ENCODE peak calls at places on chromosome 1, in six cellular contexts. One of them, this sample, is unnamed. For H3K4me1, the result is how much of the 10 kb centered on the place peaks cover.

GRCh38 chr1:35047188-35047858 is 15.6 kb upstream of the ZMYM6 start:
- DNase-seq in left ventricle myocardium inferior: no peak
- DNase-seq in CD4-positive, alpha-beta memory T cell: no peak
- DNase-seq in heart left ventricle: no peak
- DNase-seq in cardiac muscle cell: no peak
- DNase-seq in CD8-positive, alpha-beta T cell: no peak
- DNase-seq in this sample: no peak

GRCh38 chr1:8520483-8520966 is 202.6 kb downstream of the SLC45A1 start:
- DNase-seq in left ventricle myocardium inferior: no peak
- DNase-seq in CD4-positive, alpha-beta memory T cell: no peak
- DNase-seq in cardiac muscle cell: no peak
- DNase-seq in heart left ventricle: no peak
- DNase-seq in CD8-positive, alpha-beta T cell: no peak
- DNase-seq in this sample: no peak

GRCh38 chr1:89865498-89866385 is 44.9 kb downstream of the LRRC8D start:
- DNase-seq in CD4-positive, alpha-beta memory T cell: no peak
- DNase-seq in heart left ventricle: no peak
- DNase-seq in cardiac muscle cell: no peak
- DNase-seq in CD8-positive, alpha-beta T cell: no peak
- DNase-seq in left ventricle myocardium inferior: no peak
- DNase-seq in this sample: no peak

GRCh38 chr1:77018386-77019156 is 151.3 kb downstream of the ST6GALNAC5 start:
- DNase-seq in left ventricle myocardium inferior: no peak
- DNase-seq in CD8-positive, alpha-beta T cell: no peak
- DNase-seq in CD4-positive, alpha-beta memory T cell: no peak
- DNase-seq in cardiac muscle cell: no peak
- DNase-seq in heart left ventricle: no peak
- DNase-seq in this sample: no peak

GRCh38 chr1:207316141-207316540 is 5.3 kb upstream of the CD55 start:
- DNase-seq in left ventricle myocardium inferior: no peak
- DNase-seq in cardiac muscle cell: no peak
- DNase-seq in CD4-positive, alpha-beta memory T cell: no peak
- DNase-seq in heart left ventricle: no peak
- DNase-seq in CD8-positive, alpha-beta T cell: no peak
- DNase-seq in this sample: no peak

GRCh38 chr1:29650041-29650400 is 413.7 kb downstream of the PTPRU start:
- DNase-seq in left ventricle myocardium inferior: no peak
- DNase-seq in cardiac muscle cell: no peak
- DNase-seq in CD4-positive, alpha-beta memory T cell: no peak
- DNase-seq in heart left ventricle: no peak
- DNase-seq in CD8-positive, alpha-beta T cell: no peak
- DNase-seq in this sample: no peak

GRCh38 chr1:90347366-90347765 is 352.5 kb downstream of the ZNF326 start:
- DNase-seq in cardiac muscle cell: no peak
- DNase-seq in heart left ventricle: no peak
- DNase-seq in CD4-positive, alpha-beta memory T cell: no peak
- DNase-seq in left ventricle myocardium inferior: no peak
- DNase-seq in CD8-positive, alpha-beta T cell: no peak
- DNase-seq in this sample: no peak

GRCh38 chr1:214993419-214993818 is 89.1 kb upstream of the KCNK2 start:
- DNase-seq in cardiac muscle cell: no peak
- DNase-seq in CD8-positive, alpha-beta T cell: no peak
- DNase-seq in heart left ventricle: no peak
- DNase-seq in CD4-positive, alpha-beta memory T cell: no peak
- DNase-seq in left ventricle myocardium inferior: no peak
- DNase-seq in this sample: no peak

GRCh38 chr1:209250970-209251636 is 332.4 kb upstream of the CAMK1G start:
- DNase-seq in cardiac muscle cell: no peak
- DNase-seq in left ventricle myocardium inferior: no peak
- DNase-seq in CD4-positive, alpha-beta memory T cell: no peak
- DNase-seq in heart left ventricle: no peak
- DNase-seq in CD8-positive, alpha-beta T cell: no peak
- DNase-seq in this sample: no peak

GRCh38 chr1:23278717-23279116 is 61.4 kb upstream of the HTR1D start:
- DNase-seq in CD4-positive, alpha-beta memory T cell: no peak
- DNase-seq in heart left ventricle: no peak
- DNase-seq in left ventricle myocardium inferior: no peak
- DNase-seq in cardiac muscle cell: no peak
- DNase-seq in CD8-positive, alpha-beta T cell: no peak
- DNase-seq in this sample: no peak

GRCh38 chr1:28466226-28466778 is 39.5 kb upstream of the RCC1 start:
- DNase-seq in heart left ventricle: no peak
- DNase-seq in left ventricle myocardium inferior: no peak
- DNase-seq in CD8-positive, alpha-beta T cell: no peak
- DNase-seq in CD4-positive, alpha-beta memory T cell: no peak
- DNase-seq in cardiac muscle cell: no peak
- DNase-seq in this sample: peak

GRCh38 chr1:92184632-92185031 is 33.1 kb upstream of the C1orf146 start:
- DNase-seq in heart left ventricle: no peak
- DNase-seq in CD4-positive, alpha-beta memory T cell: no peak
- DNase-seq in left ventricle myocardium inferior: no peak
- DNase-seq in CD8-positive, alpha-beta T cell: no peak
- DNase-seq in cardiac muscle cell: no peak
- DNase-seq in this sample: no peak

GRCh38 chr1:156616463-156616862 is 2.8 kb upstream of the HAPLN2 start:
- DNase-seq in left ventricle myocardium inferior: peak
- DNase-seq in heart left ventricle: peak
- DNase-seq in CD4-positive, alpha-beta memory T cell: no peak
- DNase-seq in cardiac muscle cell: peak
- DNase-seq in CD8-positive, alpha-beta T cell: no peak
- DNase-seq in this sample: no peak

GRCh38 chr1:108503062-108503740 is 53.1 kb downstream of the NBPF6 start:
- DNase-seq in CD8-positive, alpha-beta T cell: no peak
- DNase-seq in CD4-positive, alpha-beta memory T cell: no peak
- DNase-seq in cardiac muscle cell: peak
- DNase-seq in heart left ventricle: no peak
- DNase-seq in left ventricle myocardium inferior: no peak
- DNase-seq in this sample: no peak

GRCh38 chr1:160007577-160008200 is 24.1 kb downstream of the PIGM start:
- DNase-seq in cardiac muscle cell: peak
- DNase-seq in CD4-positive, alpha-beta memory T cell: peak
- DNase-seq in left ventricle myocardium inferior: no peak
- DNase-seq in CD8-positive, alpha-beta T cell: no peak
- DNase-seq in heart left ventricle: no peak
- DNase-seq in this sample: no peak

GRCh38 chr1:89732643-89733222 is 88.1 kb upstream of the LRRC8D start:
- DNase-seq in CD8-positive, alpha-beta T cell: no peak
- DNase-seq in CD4-positive, alpha-beta memory T cell: no peak
- DNase-seq in cardiac muscle cell: no peak
- DNase-seq in left ventricle myocardium inferior: no peak
- DNase-seq in heart left ventricle: no peak
- DNase-seq in this sample: no peak

GRCh38 chr1:22177354-22178003 is 34.6 kb upstream of the WNT4 start:
- DNase-seq in left ventricle myocardium inferior: no peak
- DNase-seq in cardiac muscle cell: no peak
- DNase-seq in CD4-positive, alpha-beta memory T cell: no peak
- DNase-seq in CD8-positive, alpha-beta T cell: no peak
- DNase-seq in heart left ventricle: no peak
- DNase-seq in this sample: no peak

GRCh38 chr1:1763657-1764621 is 14.3 kb downstream of the NADK start:
- DNase-seq in CD8-positive, alpha-beta T cell: no peak
- DNase-seq in cardiac muscle cell: no peak
- DNase-seq in CD4-positive, alpha-beta memory T cell: no peak
- DNase-seq in left ventricle myocardium inferior: peak
- DNase-seq in heart left ventricle: peak
- DNase-seq in this sample: no peak

GRCh38 chr1:6515771-6516170 is 24.3 kb upstream of the PLEKHG5 start:
- DNase-seq in cardiac muscle cell: peak
- DNase-seq in CD4-positive, alpha-beta memory T cell: no peak
- DNase-seq in left ventricle myocardium inferior: no peak
- DNase-seq in CD8-positive, alpha-beta T cell: no peak
- DNase-seq in heart left ventricle: no peak
- DNase-seq in this sample: no peak

GRCh38 chr1:33025761-33026160 is 10.9 kb downstream of the AK2 start:
- DNase-seq in heart left ventricle: no peak
- DNase-seq in CD8-positive, alpha-beta T cell: no peak
- DNase-seq in left ventricle myocardium inferior: no peak
- DNase-seq in CD4-positive, alpha-beta memory T cell: no peak
- DNase-seq in cardiac muscle cell: no peak
- DNase-seq in this sample: no peak
- H3K4me1 ChIP-seq in heart left ventricle: under half
- H3K4me1 ChIP-seq in CD8-positive, alpha-beta T cell: under half
- H3K4me1 ChIP-seq in left ventricle myocardium inferior: half or more
- H3K4me1 ChIP-seq in CD4-positive, alpha-beta memory T cell: under half
- H3K4me1 ChIP-seq in cardiac muscle cell: under half
- H3K4me1 ChIP-seq in this sample: under half

GRCh38 chr1:241612533-241613505 is 27.4 kb downstream of the CHML start:
- DNase-seq in left ventricle myocardium inferior: no peak
- DNase-seq in CD8-positive, alpha-beta T cell: no peak
- DNase-seq in heart left ventricle: no peak
- DNase-seq in CD4-positive, alpha-beta memory T cell: no peak
- DNase-seq in cardiac muscle cell: no peak
- DNase-seq in this sample: no peak
- H3K4me1 ChIP-seq in left ventricle myocardium inferior: under half
- H3K4me1 ChIP-seq in CD8-positive, alpha-beta T cell: under half
- H3K4me1 ChIP-seq in heart left ventricle: under half
- H3K4me1 ChIP-seq in CD4-positive, alpha-beta memory T cell: under half
- H3K4me1 ChIP-seq in cardiac muscle cell: under half
- H3K4me1 ChIP-seq in this sample: under half

GRCh38 chr1:31991202-31991601 is 22.5 kb upstream of the KHDRBS1 start:
- DNase-seq in CD4-positive, alpha-beta memory T cell: no peak
- DNase-seq in heart left ventricle: no peak
- DNase-seq in left ventricle myocardium inferior: no peak
- DNase-seq in CD8-positive, alpha-beta T cell: no peak
- DNase-seq in cardiac muscle cell: no peak
- DNase-seq in this sample: no peak
- H3K4me1 ChIP-seq in CD4-positive, alpha-beta memory T cell: under half
- H3K4me1 ChIP-seq in heart left ventricle: under half
- H3K4me1 ChIP-seq in left ventricle myocardium inferior: under half
- H3K4me1 ChIP-seq in CD8-positive, alpha-beta T cell: under half
- H3K4me1 ChIP-seq in cardiac muscle cell: under half
- H3K4me1 ChIP-seq in this sample: under half

GRCh38 chr1:54380285-54380882 is 25.8 kb downstream of the SSBP3 start:
- DNase-seq in CD4-positive, alpha-beta memory T cell: peak
- DNase-seq in left ventricle myocardium inferior: no peak
- DNase-seq in heart left ventricle: no peak
- DNase-seq in CD8-positive, alpha-beta T cell: peak
- DNase-seq in cardiac muscle cell: no peak
- DNase-seq in this sample: no peak
- H3K4me1 ChIP-seq in CD4-positive, alpha-beta memory T cell: half or more
- H3K4me1 ChIP-seq in left ventricle myocardium inferior: half or more
- H3K4me1 ChIP-seq in heart left ventricle: half or more
- H3K4me1 ChIP-seq in CD8-positive, alpha-beta T cell: half or more
- H3K4me1 ChIP-seq in cardiac muscle cell: half or more
- H3K4me1 ChIP-seq in this sample: half or more

DNA sequence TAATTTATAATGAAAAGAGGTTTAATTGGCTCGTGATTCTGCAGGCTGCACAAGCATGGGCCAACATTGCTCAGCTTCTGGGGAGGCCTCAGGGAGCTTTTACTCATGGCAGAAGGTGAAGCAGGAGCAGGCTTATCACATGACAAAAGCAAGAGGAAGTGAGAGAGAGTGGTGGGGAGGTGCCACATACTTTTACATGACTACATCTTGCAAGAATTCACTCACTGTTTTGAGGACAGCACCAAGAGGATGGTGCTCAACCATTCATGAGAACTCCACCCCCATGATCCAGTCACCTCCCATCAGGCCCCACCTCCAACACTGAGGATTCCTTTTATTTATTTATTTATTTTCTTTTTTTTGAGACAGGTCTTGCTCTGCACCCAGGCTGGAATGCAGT is 5.5 kb upstream of the PLEKHM2 start:
- DNase-seq in CD4-positive, alpha-beta memory T cell: no peak
- DNase-seq in CD8-positive, alpha-beta T cell: no peak
- DNase-seq in left ventricle myocardium inferior: no peak
- DNase-seq in cardiac muscle cell: no peak
- DNase-seq in heart left ventricle: no peak
- DNase-seq in this sample: no peak
- H3K4me1 ChIP-seq in CD4-positive, alpha-beta memory T cell: under half
- H3K4me1 ChIP-seq in CD8-positive, alpha-beta T cell: under half
- H3K4me1 ChIP-seq in left ventricle myocardium inferior: under half
- H3K4me1 ChIP-seq in cardiac muscle cell: under half
- H3K4me1 ChIP-seq in heart left ventricle: under half
- H3K4me1 ChIP-seq in this sample: under half

GRCh38 chr1:26721669-26722355 is 26.0 kb downstream of the ARID1A start:
- DNase-seq in CD8-positive, alpha-beta T cell: no peak
- DNase-seq in CD4-positive, alpha-beta memory T cell: peak
- DNase-seq in cardiac muscle cell: no peak
- DNase-seq in left ventricle myocardium inferior: no peak
- DNase-seq in heart left ventricle: no peak
- DNase-seq in this sample: no peak
- H3K4me1 ChIP-seq in CD8-positive, alpha-beta T cell: half or more
- H3K4me1 ChIP-seq in CD4-positive, alpha-beta memory T cell: half or more
- H3K4me1 ChIP-seq in cardiac muscle cell: half or more
- H3K4me1 ChIP-seq in left ventricle myocardium inferior: half or more
- H3K4me1 ChIP-seq in heart left ventricle: half or more
- H3K4me1 ChIP-seq in this sample: half or more

DNA sequence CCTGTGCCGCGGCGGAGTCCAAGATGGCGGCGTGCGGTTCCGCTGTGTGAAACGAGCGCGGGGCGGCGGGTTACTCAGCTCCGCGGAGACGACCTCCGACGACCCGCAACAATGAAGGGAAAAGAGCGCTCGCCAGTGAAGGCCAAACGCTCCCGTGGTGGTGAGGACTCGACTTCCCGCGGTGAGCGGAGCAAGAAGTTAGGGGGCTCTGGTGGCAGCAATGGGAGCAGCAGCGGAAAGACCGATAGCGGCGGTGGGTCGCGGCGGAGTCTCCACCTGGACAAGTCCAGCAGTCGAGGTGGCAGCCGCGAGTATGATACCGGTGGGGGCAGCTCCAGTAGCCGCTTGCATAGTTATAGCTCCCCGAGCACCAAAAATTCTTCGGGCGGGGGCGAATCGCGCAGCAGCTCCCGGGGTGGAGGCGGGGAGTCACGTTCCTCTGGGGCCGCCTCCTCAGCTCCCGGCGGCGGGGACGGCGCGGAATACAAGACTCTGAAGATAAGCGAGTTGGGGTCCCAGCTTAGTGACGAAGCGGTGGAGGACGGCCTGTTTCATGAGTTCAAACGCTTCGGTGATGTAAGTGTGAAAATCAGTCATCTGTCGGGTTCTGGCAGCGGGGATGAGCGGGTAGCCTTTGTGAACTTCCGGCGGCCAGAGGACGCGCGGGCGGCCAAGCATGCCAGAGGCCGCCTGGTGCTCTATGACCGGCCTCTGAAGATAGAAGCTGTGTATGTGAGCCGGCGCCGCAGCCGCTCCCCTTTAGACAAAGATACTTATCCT is 440 bp downstream of the RBM15 start:
- DNase-seq in cardiac muscle cell: peak
- DNase-seq in left ventricle myocardium inferior: peak
- DNase-seq in CD8-positive, alpha-beta T cell: peak
- DNase-seq in CD4-positive, alpha-beta memory T cell: no peak
- DNase-seq in heart left ventricle: peak
- DNase-seq in this sample: no peak
- H3K4me1 ChIP-seq in cardiac muscle cell: under half
- H3K4me1 ChIP-seq in left ventricle myocardium inferior: half or more
- H3K4me1 ChIP-seq in CD8-positive, alpha-beta T cell: half or more
- H3K4me1 ChIP-seq in CD4-positive, alpha-beta memory T cell: half or more
- H3K4me1 ChIP-seq in heart left ventricle: half or more
- H3K4me1 ChIP-seq in this sample: under half